ENCODE peak calls at places on chromosomes 2 and 18, in ten cellular contexts. I is fibroblast of lung, Z is mammary epithelial cell, E is K562, D is PC-9, Y is hepatocyte, C is endothelial cell of umbilical vein, V is H9, J is neural progenitor cell, L is GM23338. N is an unnamed sample. For H3K79me2, the result is how much of the 10 kb centered on the place peaks cover.

GRCh38 chr2:204665244-204665643 is 120.0 kb downstream of the PARD3B start:
- DNase-seq in E (no peak), J (peak), Z (peak), C (no peak), V (no peak), D (peak), I (peak), Y (no peak), L (peak), N (no peak)

GRCh38 chr2:113818382-113818951 is 62.0 kb upstream of the SLC35F5 start:
- DNase-seq in D (peak), J (peak), C (peak), Y (peak), Z (peak), I (peak), E (peak), V (peak), L (peak), N (peak)

GRCh38 chr2:111236027-111236426 is 115.3 kb downstream of the BCL2L11 start:
- DNase-seq in Y (no peak), I (no peak), J (no peak), L (no peak), Z (peak), V (no peak), D (peak), C (no peak), E (no peak), N (no peak)

GRCh38 chr2:235399895-235400294 is 93.9 kb upstream of the AGAP1 start:
- DNase-seq in I (no peak), D (no peak), E (no peak), V (no peak), L (peak), J (no peak), C (no peak), Z (no peak), Y (no peak), N (no peak)

GRCh38 chr18:27632706-27633105 is 447.6 kb upstream of the CHST9 start:
- DNase-seq in I (no peak), L (no peak), C (no peak), V (no peak), Y (no peak), D (no peak), Z (no peak), J (no peak), E (no peak), N (no peak)

GRCh38 chr2:223870840-223871618 is 33.6 kb upstream of the AP1S3 start:
- DNase-seq in L (no peak), Z (no peak), Y (no peak), C (no peak), E (no peak), J (no peak), V (no peak), D (no peak), I (peak), N (no peak)

GRCh38 chr2:30266051-30266621 is 34.8 kb downstream of the LBH start:
- DNase-seq in I (no peak), J (no peak), E (no peak), L (no peak), D (no peak), V (no peak), C (no peak), Y (no peak), Z (no peak), N (peak)

GRCh38 chr2:190863946-190864345 is 16.7 kb upstream of the GLS start:
- DNase-seq in C (no peak), Y (peak), V (no peak), L (no peak), D (no peak), I (no peak), E (no peak), J (no peak), Z (no peak), N (no peak)

GRCh38 chr18:63138469-63139340 is 180.9 kb downstream of the BCL2 start:
- DNase-seq in E (peak), J (peak), D (no peak), Z (no peak), C (no peak), I (no peak), L (peak), Y (no peak), V (peak), N (no peak)

GRCh38 chr2:65397122-65397521 is 35.3 kb downstream of the SPRED2 start:
- DNase-seq in I (peak), J (no peak), V (no peak), Z (no peak), L (no peak), E (peak), C (no peak), Y (no peak), D (no peak), N (peak)

GRCh38 chr2:7256377-7256776 is 339.2 kb downstream of the RNF144A start:
- DNase-seq in V (no peak), Z (no peak), C (no peak), I (no peak), D (no peak), J (no peak), L (no peak), E (no peak), Y (no peak), N (no peak)

GRCh38 chr2:157792345-157793052 is 83.6 kb downstream of the ACVR1 start:
- DNase-seq in V (no peak), C (peak), Y (no peak), I (peak), J (no peak), E (peak), L (no peak), Z (no peak), D (no peak), N (peak)

GRCh38 chr2:160372585-160372984 is 121.0 kb downstream of the RBMS1 start:
- DNase-seq in Z (no peak), E (no peak), Y (no peak), L (no peak), I (peak), C (peak), V (no peak), D (no peak), J (no peak), N (no peak)

GRCh38 chr18:3584897-3585460 is 135.0 kb downstream of the TGIF1 start:
- DNase-seq in E (peak), V (peak), I (no peak), Y (no peak), Z (peak), D (peak), J (no peak), L (peak), C (peak), N (no peak)

GRCh38 chr18:11251229-11251890 is 102.0 kb upstream of the PIEZO2 start:
- DNase-seq in C (no peak), I (peak), J (no peak), E (no peak), V (no peak), L (no peak), D (no peak), Z (no peak), Y (no peak), N (peak)

GRCh38 chr18:27223570-27224340 is 38.6 kb upstream of the CHST9 start:
- DNase-seq in Z (peak), I (no peak), C (no peak), E (no peak), L (peak), V (peak), D (peak), Y (no peak), J (peak), N (no peak)

GRCh38 chr2:3641181-3641580 is 16.8 kb upstream of the ALLC start:
- DNase-seq in Y (no peak), E (no peak), J (no peak), Z (no peak), V (peak), D (no peak), I (no peak), C (no peak), L (no peak), N (peak)

GRCh38 chr18:57497372-57498294 is 62.5 kb downstream of the ONECUT2 start:
- DNase-seq in I (no peak), D (no peak), V (no peak), L (no peak), Z (peak), C (no peak), J (no peak), Y (peak), E (no peak), N (no peak)

GRCh38 chr2:97761192-97761591 is 47.8 kb downstream of the ZAP70 start:
- DNase-seq in L (no peak), Z (no peak), V (no peak), I (no peak), E (no peak), Y (no peak), D (no peak), J (no peak), C (no peak), N (no peak)

GRCh38 chr2:63059434-63060078 is 8.9 kb downstream of the OTX1 start:
- DNase-seq in V (peak), Y (no peak), J (peak), E (no peak), C (no peak), I (no peak), L (peak), D (no peak), Z (no peak), N (peak)

GRCh38 chr2:1756456-1756855 is 12.1 kb upstream of the PXDN start:
- DNase-seq in J (no peak), I (no peak), Z (no peak), E (no peak), V (no peak), Y (no peak), L (no peak), C (no peak), D (no peak), N (peak)

GRCh38 chr2:216756435-216756834 is 61.1 kb upstream of the IGFBP5 start:
- DNase-seq in J (no peak), Y (no peak), I (no peak), L (no peak), V (no peak), E (no peak), D (no peak), Z (no peak), C (no peak), N (no peak)

GRCh38 chr2:40668435-40668834 is 216.5 kb upstream of the SLC8A1 start:
- DNase-seq in D (no peak), I (peak), L (no peak), Y (no peak), V (no peak), Z (no peak), C (no peak), E (no peak), J (no peak), N (no peak)

GRCh38 chr18:66168834-66169233 is 418.0 kb downstream of the CDH7 start:
- DNase-seq in C (no peak), D (no peak), L (no peak), E (no peak), Z (no peak), J (no peak), I (no peak), Y (no peak), V (no peak), N (no peak)

GRCh38 chr2:13638181-13638580 is 921.4 kb downstream of the TRIB2 start:
- DNase-seq in L (no peak), I (peak), Z (peak), V (no peak), D (no peak), J (no peak), Y (no peak), E (no peak), C (no peak), N (peak)

GRCh38 chr2:69384618-69385081 is 2.4 kb downstream of the GFPT1 start:
- DNase-seq in D (no peak), Z (no peak), Y (no peak), J (no peak), I (no peak), C (no peak), V (no peak), L (no peak), E (no peak), N (no peak)

GRCh38 chr2:85523062-85523905 is 15.7 kb upstream of the MAT2A start:
- DNase-seq in Y (no peak), Z (no peak), L (no peak), C (no peak), I (no peak), D (no peak), E (no peak), J (no peak), V (no peak), N (peak)

GRCh38 chr2:43124667-43125057 is 101.7 kb downstream of the ZFP36L2 start:
- DNase-seq in Y (peak), D (no peak), E (no peak), L (no peak), I (no peak), J (no peak), Z (no peak), C (no peak), V (no peak), N (no peak)

GRCh38 chr2:215441560-215442391 is 5.9 kb upstream of the FN1 start:
- DNase-seq in E (no peak), J (no peak), Z (peak), I (no peak), Y (no peak), V (no peak), D (no peak), L (no peak), C (no peak), N (peak)

GRCh38 chr2:138475394-138475793 is 26.2 kb upstream of the SPOPL start:
- DNase-seq in E (no peak), C (peak), V (no peak), I (no peak), J (no peak), Y (no peak), D (no peak), Z (no peak), L (no peak), N (no peak)

GRCh38 chr2:201127570-201127969 is 11.6 kb downstream of the CFLAR start:
- DNase-seq in C (peak), Z (peak), D (no peak), Y (no peak), L (no peak), I (peak), V (no peak), E (peak), J (no peak), N (no peak)

DNA sequence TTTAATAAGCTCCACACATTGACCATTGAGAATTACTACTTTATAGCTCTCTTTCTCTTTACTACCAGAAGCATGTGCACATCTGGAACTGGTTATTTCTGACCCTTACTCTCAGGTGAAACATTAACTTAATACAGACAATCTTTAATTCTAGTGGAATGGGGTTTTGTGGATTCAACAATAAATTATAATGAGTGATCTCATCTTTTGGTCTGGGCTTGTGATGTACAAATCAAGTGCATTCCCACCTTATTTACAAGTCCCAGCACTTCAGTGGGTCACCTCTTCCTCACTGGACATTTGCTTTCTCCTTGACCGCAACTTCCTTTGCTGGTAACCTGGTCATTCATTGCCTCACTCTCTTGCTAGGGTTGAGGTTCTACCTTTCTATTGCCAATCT is 15.8 kb downstream of the ARHGAP15 start:
- DNase-seq in D (no peak), I (no peak), E (no peak), Y (no peak), C (no peak), Z (no peak), V (no peak), J (no peak), L (no peak), N (no peak)
- H3K79me2 ChIP-seq in D (under half), I (under half), E (under half), Y (under half), C (under half), Z (under half), V (under half), J (under half), L (under half), N (under half)

GRCh38 chr2:10384089-10384734 is 63.9 kb downstream of the ODC1 start:
- DNase-seq in Y (no peak), L (no peak), V (no peak), D (no peak), E (no peak), C (no peak), I (no peak), J (no peak), Z (no peak), N (no peak)
- H3K79me2 ChIP-seq in Y (under half), L (under half), V (under half), D (half or more), E (under half), C (under half), I (under half), J (under half), Z (half or more), N (half or more)

GRCh38 chr2:11765501-11765900 is 19.1 kb downstream of the LPIN1 start:
- DNase-seq in Y (no peak), J (no peak), D (no peak), I (no peak), L (no peak), V (no peak), E (no peak), Z (no peak), C (no peak), N (no peak)
- H3K79me2 ChIP-seq in Y (under half), J (under half), D (under half), I (under half), L (under half), V (under half), E (under half), Z (half or more), C (under half), N (under half)

GRCh38 chr18:48835119-48835518 is 115.6 kb downstream of the SMAD7 start:
- DNase-seq in J (no peak), C (no peak), L (no peak), E (no peak), Z (no peak), D (no peak), I (no peak), V (no peak), Y (no peak), N (no peak)
- H3K79me2 ChIP-seq in J (under half), C (under half), L (under half), E (under half), Z (under half), D (under half), I (under half), V (under half), Y (under half), N (half or more)

DNA sequence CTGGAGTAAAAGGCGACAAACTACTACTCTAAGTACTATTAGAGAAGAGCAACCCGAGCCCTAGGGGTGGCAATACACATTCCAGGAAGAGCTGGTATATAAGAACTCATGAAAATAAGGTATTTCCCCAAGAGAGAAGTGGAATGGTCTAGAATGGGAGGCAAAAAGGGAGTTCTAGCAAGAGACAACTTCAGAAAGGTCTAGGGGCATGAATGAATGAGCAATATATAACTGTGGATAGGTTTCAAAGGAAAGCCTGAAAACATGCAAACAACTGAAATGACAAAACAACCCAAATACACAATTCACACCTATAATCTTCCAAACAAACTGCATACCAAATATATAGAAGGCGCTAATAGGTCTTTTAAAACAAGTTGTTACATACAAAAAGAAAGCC is 22.2 kb downstream of the TRIP12 start:
- DNase-seq in I (no peak), C (no peak), Z (no peak), V (no peak), E (no peak), J (no peak), Y (no peak), D (no peak), L (no peak), N (no peak)
- H3K79me2 ChIP-seq in I (half or more), C (half or more), Z (half or more), V (under half), E (half or more), J (half or more), Y (half or more), D (half or more), L (half or more), N (half or more)

DNA sequence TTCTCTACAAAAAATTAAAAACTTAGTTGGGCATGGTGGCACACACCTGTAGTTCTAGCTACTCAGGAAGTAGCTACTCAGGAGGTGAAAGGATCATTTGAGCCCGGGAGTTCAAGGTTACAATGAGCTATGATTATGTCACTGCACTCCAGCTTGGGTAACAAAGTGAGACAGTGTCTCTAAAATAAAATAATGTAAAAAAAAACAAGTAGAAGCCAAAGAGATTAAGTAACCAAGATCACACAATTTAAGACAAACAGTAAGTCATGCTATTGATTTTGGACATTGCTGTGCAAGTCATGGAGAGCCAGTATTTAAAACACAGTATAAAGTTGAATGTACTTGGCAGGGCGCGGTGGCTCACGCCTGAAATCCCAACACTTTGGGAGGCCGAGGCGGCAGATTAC is 20.5 kb downstream of the ITSN2 start:
- DNase-seq in Y (no peak), Z (no peak), I (no peak), V (no peak), L (no peak), J (no peak), D (no peak), E (no peak), C (no peak), N (no peak)
- H3K79me2 ChIP-seq in Y (half or more), Z (half or more), I (under half), V (under half), L (under half), J (under half), D (under half), E (under half), C (half or more), N (half or more)

DNA sequence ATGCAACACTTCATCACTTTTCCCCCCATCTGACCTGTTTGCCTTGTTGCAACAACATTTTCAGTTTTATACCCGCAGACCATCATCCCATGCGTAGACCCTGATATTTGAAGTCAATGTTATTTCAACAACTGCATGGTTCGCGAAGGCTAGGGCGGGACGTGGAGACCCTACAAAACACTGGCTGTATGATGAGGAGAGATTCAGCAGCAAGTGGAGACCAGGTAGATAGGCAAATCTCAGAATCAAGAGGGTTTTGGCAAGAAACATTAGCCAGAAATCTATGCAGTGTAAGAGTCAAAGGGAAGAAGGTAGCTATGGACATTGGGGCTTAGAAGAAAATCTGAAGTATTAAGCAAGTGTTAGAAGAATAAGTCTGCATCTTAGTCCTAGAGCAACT is 42.4 kb upstream of the SPAG16 start:
- DNase-seq in V (no peak), D (no peak), L (no peak), E (no peak), C (no peak), J (no peak), Y (no peak), I (no peak), Z (no peak), N (no peak)
- H3K79me2 ChIP-seq in V (under half), D (under half), L (under half), E (under half), C (under half), J (under half), Y (under half), I (under half), Z (under half), N (under half)